ENCODE peak calls at places on chromosomes 16 and 17, in ten cellular contexts. One of them, this sample, is unnamed.

GRCh38 chr17:61678339-61678738 is 87.3 kb upstream of the NACA2 start:
- DNase-seq in substantia nigra: no peak
- DNase-seq in A549: no peak
- DNase-seq in activated naive CD4-positive, alpha-beta T cell treated with anti-CD3 and anti-CD28 coated beads, Interleukin-2, amount 50 U/mL, for 72 hours: no peak
- DNase-seq in uterus: no peak
- DNase-seq in NCI-H1092: peak
- DNase-seq in stimulated activated CD4-positive, alpha-beta T cell treated with anti-CD3 and anti-CD28 coated beads, Interleukin-2, amount 100 ng/mL, for 24 hours: no peak
- DNase-seq in activated T-cell treated with anti-CD3 and anti-CD28 coated beads for 1 hour: no peak
- DNase-seq in prostate gland: no peak
- DNase-seq in pancreas: no peak
- DNase-seq in this sample: no peak

GRCh38 chr16:85394511-85395206 is 218.5 kb upstream of the GSE1 start:
- DNase-seq in substantia nigra: no peak
- DNase-seq in A549: no peak
- DNase-seq in activated naive CD4-positive, alpha-beta T cell treated with anti-CD3 and anti-CD28 coated beads, Interleukin-2, amount 50 U/mL, for 72 hours: peak
- DNase-seq in uterus: no peak
- DNase-seq in NCI-H1092: no peak
- DNase-seq in stimulated activated CD4-positive, alpha-beta T cell treated with anti-CD3 and anti-CD28 coated beads, Interleukin-2, amount 100 ng/mL, for 24 hours: no peak
- DNase-seq in activated T-cell treated with anti-CD3 and anti-CD28 coated beads for 1 hour: no peak
- DNase-seq in prostate gland: no peak
- DNase-seq in pancreas: peak
- DNase-seq in this sample: no peak

GRCh38 chr16:87963400-87963799 is 12.2 kb downstream of the BANP start:
- DNase-seq in substantia nigra: no peak
- DNase-seq in A549: no peak
- DNase-seq in activated naive CD4-positive, alpha-beta T cell treated with anti-CD3 and anti-CD28 coated beads, Interleukin-2, amount 50 U/mL, for 72 hours: peak
- DNase-seq in uterus: no peak
- DNase-seq in NCI-H1092: no peak
- DNase-seq in stimulated activated CD4-positive, alpha-beta T cell treated with anti-CD3 and anti-CD28 coated beads, Interleukin-2, amount 100 ng/mL, for 24 hours: peak
- DNase-seq in activated T-cell treated with anti-CD3 and anti-CD28 coated beads for 1 hour: peak
- DNase-seq in prostate gland: no peak
- DNase-seq in pancreas: no peak
- DNase-seq in this sample: no peak

GRCh38 chr16:47143329-47143676 is 442 bp downstream of the NETO2 start:
- DNase-seq in substantia nigra: no peak
- DNase-seq in A549: peak
- DNase-seq in activated naive CD4-positive, alpha-beta T cell treated with anti-CD3 and anti-CD28 coated beads, Interleukin-2, amount 50 U/mL, for 72 hours: peak
- DNase-seq in uterus: no peak
- DNase-seq in NCI-H1092: peak
- DNase-seq in stimulated activated CD4-positive, alpha-beta T cell treated with anti-CD3 and anti-CD28 coated beads, Interleukin-2, amount 100 ng/mL, for 24 hours: peak
- DNase-seq in activated T-cell treated with anti-CD3 and anti-CD28 coated beads for 1 hour: peak
- DNase-seq in prostate gland: peak
- DNase-seq in pancreas: peak
- DNase-seq in this sample: peak

GRCh38 chr17:36777118-36777517 is 160.2 kb upstream of the LHX1 start:
- DNase-seq in substantia nigra: no peak
- DNase-seq in A549: no peak
- DNase-seq in activated naive CD4-positive, alpha-beta T cell treated with anti-CD3 and anti-CD28 coated beads, Interleukin-2, amount 50 U/mL, for 72 hours: no peak
- DNase-seq in uterus: no peak
- DNase-seq in NCI-H1092: no peak
- DNase-seq in stimulated activated CD4-positive, alpha-beta T cell treated with anti-CD3 and anti-CD28 coated beads, Interleukin-2, amount 100 ng/mL, for 24 hours: no peak
- DNase-seq in activated T-cell treated with anti-CD3 and anti-CD28 coated beads for 1 hour: no peak
- DNase-seq in prostate gland: no peak
- DNase-seq in pancreas: no peak
- DNase-seq in this sample: no peak

GRCh38 chr16:72455743-72456659 is 284.0 kb upstream of the PMFBP1 start:
- DNase-seq in substantia nigra: no peak
- DNase-seq in A549: no peak
- DNase-seq in activated naive CD4-positive, alpha-beta T cell treated with anti-CD3 and anti-CD28 coated beads, Interleukin-2, amount 50 U/mL, for 72 hours: no peak
- DNase-seq in uterus: no peak
- DNase-seq in NCI-H1092: no peak
- DNase-seq in stimulated activated CD4-positive, alpha-beta T cell treated with anti-CD3 and anti-CD28 coated beads, Interleukin-2, amount 100 ng/mL, for 24 hours: no peak
- DNase-seq in activated T-cell treated with anti-CD3 and anti-CD28 coated beads for 1 hour: no peak
- DNase-seq in prostate gland: peak
- DNase-seq in pancreas: peak
- DNase-seq in this sample: peak

GRCh38 chr17:17366941-17367885 is 64.0 kb downstream of the NT5M start:
- DNase-seq in substantia nigra: no peak
- DNase-seq in A549: no peak
- DNase-seq in activated naive CD4-positive, alpha-beta T cell treated with anti-CD3 and anti-CD28 coated beads, Interleukin-2, amount 50 U/mL, for 72 hours: no peak
- DNase-seq in uterus: no peak
- DNase-seq in NCI-H1092: no peak
- DNase-seq in stimulated activated CD4-positive, alpha-beta T cell treated with anti-CD3 and anti-CD28 coated beads, Interleukin-2, amount 100 ng/mL, for 24 hours: no peak
- DNase-seq in activated T-cell treated with anti-CD3 and anti-CD28 coated beads for 1 hour: no peak
- DNase-seq in prostate gland: no peak
- DNase-seq in pancreas: no peak
- DNase-seq in this sample: no peak

GRCh38 chr17:8658800-8659199 is 28.3 kb upstream of the MYH10 start:
- DNase-seq in substantia nigra: no peak
- DNase-seq in A549: no peak
- DNase-seq in activated naive CD4-positive, alpha-beta T cell treated with anti-CD3 and anti-CD28 coated beads, Interleukin-2, amount 50 U/mL, for 72 hours: no peak
- DNase-seq in uterus: no peak
- DNase-seq in NCI-H1092: no peak
- DNase-seq in stimulated activated CD4-positive, alpha-beta T cell treated with anti-CD3 and anti-CD28 coated beads, Interleukin-2, amount 100 ng/mL, for 24 hours: no peak
- DNase-seq in activated T-cell treated with anti-CD3 and anti-CD28 coated beads for 1 hour: no peak
- DNase-seq in prostate gland: no peak
- DNase-seq in pancreas: no peak
- DNase-seq in this sample: no peak

GRCh38 chr16:3155972-3156371 is 21.1 kb downstream of the ZNF213 start:
- DNase-seq in substantia nigra: no peak
- DNase-seq in A549: no peak
- DNase-seq in activated naive CD4-positive, alpha-beta T cell treated with anti-CD3 and anti-CD28 coated beads, Interleukin-2, amount 50 U/mL, for 72 hours: no peak
- DNase-seq in uterus: no peak
- DNase-seq in NCI-H1092: no peak
- DNase-seq in stimulated activated CD4-positive, alpha-beta T cell treated with anti-CD3 and anti-CD28 coated beads, Interleukin-2, amount 100 ng/mL, for 24 hours: no peak
- DNase-seq in activated T-cell treated with anti-CD3 and anti-CD28 coated beads for 1 hour: no peak
- DNase-seq in prostate gland: no peak
- DNase-seq in pancreas: no peak
- DNase-seq in this sample: no peak

GRCh38 chr17:29107084-29107483 is 64.1 kb downstream of the PIPOX start:
- DNase-seq in substantia nigra: no peak
- DNase-seq in A549: no peak
- DNase-seq in activated naive CD4-positive, alpha-beta T cell treated with anti-CD3 and anti-CD28 coated beads, Interleukin-2, amount 50 U/mL, for 72 hours: no peak
- DNase-seq in uterus: no peak
- DNase-seq in NCI-H1092: no peak
- DNase-seq in stimulated activated CD4-positive, alpha-beta T cell treated with anti-CD3 and anti-CD28 coated beads, Interleukin-2, amount 100 ng/mL, for 24 hours: no peak
- DNase-seq in activated T-cell treated with anti-CD3 and anti-CD28 coated beads for 1 hour: no peak
- DNase-seq in prostate gland: no peak
- DNase-seq in pancreas: peak
- DNase-seq in this sample: no peak

GRCh38 chr17:75240394-75241142 is 20.8 kb downstream of the GGA3 start:
- DNase-seq in substantia nigra: no peak
- DNase-seq in A549: peak
- DNase-seq in activated naive CD4-positive, alpha-beta T cell treated with anti-CD3 and anti-CD28 coated beads, Interleukin-2, amount 50 U/mL, for 72 hours: no peak
- DNase-seq in uterus: no peak
- DNase-seq in NCI-H1092: no peak
- DNase-seq in stimulated activated CD4-positive, alpha-beta T cell treated with anti-CD3 and anti-CD28 coated beads, Interleukin-2, amount 100 ng/mL, for 24 hours: peak
- DNase-seq in activated T-cell treated with anti-CD3 and anti-CD28 coated beads for 1 hour: peak
- DNase-seq in prostate gland: no peak
- DNase-seq in pancreas: no peak
- DNase-seq in this sample: no peak

GRCh38 chr17:42283241-42284019 is 4.9 kb upstream of the STAT5A start:
- DNase-seq in substantia nigra: no peak
- DNase-seq in A549: no peak
- DNase-seq in activated naive CD4-positive, alpha-beta T cell treated with anti-CD3 and anti-CD28 coated beads, Interleukin-2, amount 50 U/mL, for 72 hours: peak
- DNase-seq in uterus: no peak
- DNase-seq in NCI-H1092: no peak
- DNase-seq in stimulated activated CD4-positive, alpha-beta T cell treated with anti-CD3 and anti-CD28 coated beads, Interleukin-2, amount 100 ng/mL, for 24 hours: no peak
- DNase-seq in activated T-cell treated with anti-CD3 and anti-CD28 coated beads for 1 hour: no peak
- DNase-seq in prostate gland: no peak
- DNase-seq in pancreas: no peak
- DNase-seq in this sample: peak

GRCh38 chr16:29306201-29306600 is 100.3 kb downstream of the NPIPB11 start:
- DNase-seq in substantia nigra: no peak
- DNase-seq in A549: no peak
- DNase-seq in activated naive CD4-positive, alpha-beta T cell treated with anti-CD3 and anti-CD28 coated beads, Interleukin-2, amount 50 U/mL, for 72 hours: no peak
- DNase-seq in uterus: no peak
- DNase-seq in NCI-H1092: no peak
- DNase-seq in stimulated activated CD4-positive, alpha-beta T cell treated with anti-CD3 and anti-CD28 coated beads, Interleukin-2, amount 100 ng/mL, for 24 hours: no peak
- DNase-seq in activated T-cell treated with anti-CD3 and anti-CD28 coated beads for 1 hour: no peak
- DNase-seq in prostate gland: no peak
- DNase-seq in pancreas: no peak
- DNase-seq in this sample: no peak

GRCh38 chr16:22373662-22374310 is 633 bp downstream of the CDR2 start:
- DNase-seq in substantia nigra: no peak
- DNase-seq in A549: no peak
- DNase-seq in activated naive CD4-positive, alpha-beta T cell treated with anti-CD3 and anti-CD28 coated beads, Interleukin-2, amount 50 U/mL, for 72 hours: peak
- DNase-seq in uterus: peak
- DNase-seq in NCI-H1092: no peak
- DNase-seq in stimulated activated CD4-positive, alpha-beta T cell treated with anti-CD3 and anti-CD28 coated beads, Interleukin-2, amount 100 ng/mL, for 24 hours: peak
- DNase-seq in activated T-cell treated with anti-CD3 and anti-CD28 coated beads for 1 hour: peak
- DNase-seq in prostate gland: peak
- DNase-seq in pancreas: peak
- DNase-seq in this sample: peak

GRCh38 chr17:31320791-31321190 is 631 bp downstream of the EVI2A start:
- DNase-seq in substantia nigra: no peak
- DNase-seq in A549: no peak
- DNase-seq in activated naive CD4-positive, alpha-beta T cell treated with anti-CD3 and anti-CD28 coated beads, Interleukin-2, amount 50 U/mL, for 72 hours: no peak
- DNase-seq in uterus: no peak
- DNase-seq in NCI-H1092: no peak
- DNase-seq in stimulated activated CD4-positive, alpha-beta T cell treated with anti-CD3 and anti-CD28 coated beads, Interleukin-2, amount 100 ng/mL, for 24 hours: no peak
- DNase-seq in activated T-cell treated with anti-CD3 and anti-CD28 coated beads for 1 hour: no peak
- DNase-seq in prostate gland: no peak
- DNase-seq in pancreas: no peak
- DNase-seq in this sample: no peak

GRCh38 chr16:12166271-12166670 is 189.7 kb downstream of the SNX29 start:
- DNase-seq in substantia nigra: no peak
- DNase-seq in A549: no peak
- DNase-seq in activated naive CD4-positive, alpha-beta T cell treated with anti-CD3 and anti-CD28 coated beads, Interleukin-2, amount 50 U/mL, for 72 hours: no peak
- DNase-seq in uterus: no peak
- DNase-seq in NCI-H1092: no peak
- DNase-seq in stimulated activated CD4-positive, alpha-beta T cell treated with anti-CD3 and anti-CD28 coated beads, Interleukin-2, amount 100 ng/mL, for 24 hours: no peak
- DNase-seq in activated T-cell treated with anti-CD3 and anti-CD28 coated beads for 1 hour: no peak
- DNase-seq in prostate gland: no peak
- DNase-seq in pancreas: no peak
- DNase-seq in this sample: no peak

GRCh38 chr17:5413682-5414081 is 5.8 kb downstream of the NUP88 start:
- DNase-seq in substantia nigra: no peak
- DNase-seq in A549: peak
- DNase-seq in activated naive CD4-positive, alpha-beta T cell treated with anti-CD3 and anti-CD28 coated beads, Interleukin-2, amount 50 U/mL, for 72 hours: no peak
- DNase-seq in uterus: no peak
- DNase-seq in NCI-H1092: no peak
- DNase-seq in stimulated activated CD4-positive, alpha-beta T cell treated with anti-CD3 and anti-CD28 coated beads, Interleukin-2, amount 100 ng/mL, for 24 hours: no peak
- DNase-seq in activated T-cell treated with anti-CD3 and anti-CD28 coated beads for 1 hour: no peak
- DNase-seq in prostate gland: no peak
- DNase-seq in pancreas: no peak
- DNase-seq in this sample: no peak

GRCh38 chr17:78179372-78179771 is 7.5 kb downstream of the TK1 start:
- DNase-seq in substantia nigra: no peak
- DNase-seq in A549: no peak
- DNase-seq in activated naive CD4-positive, alpha-beta T cell treated with anti-CD3 and anti-CD28 coated beads, Interleukin-2, amount 50 U/mL, for 72 hours: no peak
- DNase-seq in uterus: peak
- DNase-seq in NCI-H1092: no peak
- DNase-seq in stimulated activated CD4-positive, alpha-beta T cell treated with anti-CD3 and anti-CD28 coated beads, Interleukin-2, amount 100 ng/mL, for 24 hours: no peak
- DNase-seq in activated T-cell treated with anti-CD3 and anti-CD28 coated beads for 1 hour: no peak
- DNase-seq in prostate gland: no peak
- DNase-seq in pancreas: no peak
- DNase-seq in this sample: peak

GRCh38 chr16:50263060-50263909 is 3.1 kb upstream of the ADCY7 start:
- DNase-seq in substantia nigra: no peak
- DNase-seq in A549: no peak
- DNase-seq in activated naive CD4-positive, alpha-beta T cell treated with anti-CD3 and anti-CD28 coated beads, Interleukin-2, amount 50 U/mL, for 72 hours: no peak
- DNase-seq in uterus: no peak
- DNase-seq in NCI-H1092: no peak
- DNase-seq in stimulated activated CD4-positive, alpha-beta T cell treated with anti-CD3 and anti-CD28 coated beads, Interleukin-2, amount 100 ng/mL, for 24 hours: no peak
- DNase-seq in activated T-cell treated with anti-CD3 and anti-CD28 coated beads for 1 hour: no peak
- DNase-seq in prostate gland: no peak
- DNase-seq in pancreas: no peak
- DNase-seq in this sample: no peak

GRCh38 chr17:21202512-21202911 is 11.4 kb downstream of the TMEM11 start:
- DNase-seq in substantia nigra: no peak
- DNase-seq in A549: no peak
- DNase-seq in activated naive CD4-positive, alpha-beta T cell treated with anti-CD3 and anti-CD28 coated beads, Interleukin-2, amount 50 U/mL, for 72 hours: no peak
- DNase-seq in uterus: no peak
- DNase-seq in NCI-H1092: no peak
- DNase-seq in stimulated activated CD4-positive, alpha-beta T cell treated with anti-CD3 and anti-CD28 coated beads, Interleukin-2, amount 100 ng/mL, for 24 hours: no peak
- DNase-seq in activated T-cell treated with anti-CD3 and anti-CD28 coated beads for 1 hour: no peak
- DNase-seq in prostate gland: no peak
- DNase-seq in pancreas: no peak
- DNase-seq in this sample: no peak

GRCh38 chr17:7478276-7479138 is 924 bp downstream of the ZBTB4 start:
- DNase-seq in substantia nigra: no peak
- DNase-seq in A549: peak
- DNase-seq in activated naive CD4-positive, alpha-beta T cell treated with anti-CD3 and anti-CD28 coated beads, Interleukin-2, amount 50 U/mL, for 72 hours: no peak
- DNase-seq in uterus: peak
- DNase-seq in NCI-H1092: no peak
- DNase-seq in stimulated activated CD4-positive, alpha-beta T cell treated with anti-CD3 and anti-CD28 coated beads, Interleukin-2, amount 100 ng/mL, for 24 hours: peak
- DNase-seq in activated T-cell treated with anti-CD3 and anti-CD28 coated beads for 1 hour: peak
- DNase-seq in prostate gland: peak
- DNase-seq in pancreas: peak
- DNase-seq in this sample: peak

GRCh38 chr16:57277586-57277985 is 6.9 kb downstream of the PLLP start:
- DNase-seq in substantia nigra: no peak
- DNase-seq in A549: peak
- DNase-seq in activated naive CD4-positive, alpha-beta T cell treated with anti-CD3 and anti-CD28 coated beads, Interleukin-2, amount 50 U/mL, for 72 hours: peak
- DNase-seq in uterus: no peak
- DNase-seq in NCI-H1092: no peak
- DNase-seq in stimulated activated CD4-positive, alpha-beta T cell treated with anti-CD3 and anti-CD28 coated beads, Interleukin-2, amount 100 ng/mL, for 24 hours: peak
- DNase-seq in activated T-cell treated with anti-CD3 and anti-CD28 coated beads for 1 hour: peak
- DNase-seq in prostate gland: no peak
- DNase-seq in pancreas: no peak
- DNase-seq in this sample: no peak

GRCh38 chr16:23501291-23501690 is 9.0 kb downstream of the GGA2 start:
- DNase-seq in substantia nigra: no peak
- DNase-seq in A549: no peak
- DNase-seq in activated naive CD4-positive, alpha-beta T cell treated with anti-CD3 and anti-CD28 coated beads, Interleukin-2, amount 50 U/mL, for 72 hours: no peak
- DNase-seq in uterus: no peak
- DNase-seq in NCI-H1092: no peak
- DNase-seq in stimulated activated CD4-positive, alpha-beta T cell treated with anti-CD3 and anti-CD28 coated beads, Interleukin-2, amount 100 ng/mL, for 24 hours: no peak
- DNase-seq in activated T-cell treated with anti-CD3 and anti-CD28 coated beads for 1 hour: no peak
- DNase-seq in prostate gland: no peak
- DNase-seq in pancreas: peak
- DNase-seq in this sample: peak

GRCh38 chr16:78105517-78105916 is 6.1 kb downstream of the WWOX start:
- DNase-seq in substantia nigra: no peak
- DNase-seq in A549: no peak
- DNase-seq in activated naive CD4-positive, alpha-beta T cell treated with anti-CD3 and anti-CD28 coated beads, Interleukin-2, amount 50 U/mL, for 72 hours: no peak
- DNase-seq in uterus: no peak
- DNase-seq in NCI-H1092: no peak
- DNase-seq in stimulated activated CD4-positive, alpha-beta T cell treated with anti-CD3 and anti-CD28 coated beads, Interleukin-2, amount 100 ng/mL, for 24 hours: no peak
- DNase-seq in activated T-cell treated with anti-CD3 and anti-CD28 coated beads for 1 hour: no peak
- DNase-seq in prostate gland: peak
- DNase-seq in pancreas: no peak
- DNase-seq in this sample: no peak

GRCh38 chr16:51880776-51881175 is 666.2 kb downstream of the TOX3 start:
- DNase-seq in substantia nigra: no peak
- DNase-seq in A549: peak
- DNase-seq in activated naive CD4-positive, alpha-beta T cell treated with anti-CD3 and anti-CD28 coated beads, Interleukin-2, amount 50 U/mL, for 72 hours: no peak
- DNase-seq in uterus: no peak
- DNase-seq in NCI-H1092: no peak
- DNase-seq in stimulated activated CD4-positive, alpha-beta T cell treated with anti-CD3 and anti-CD28 coated beads, Interleukin-2, amount 100 ng/mL, for 24 hours: no peak
- DNase-seq in activated T-cell treated with anti-CD3 and anti-CD28 coated beads for 1 hour: no peak
- DNase-seq in prostate gland: no peak
- DNase-seq in pancreas: no peak
- DNase-seq in this sample: no peak

GRCh38 chr17:60093694-60094093 is 15.0 kb upstream of the HEATR6 start:
- DNase-seq in substantia nigra: no peak
- DNase-seq in A549: no peak
- DNase-seq in activated naive CD4-positive, alpha-beta T cell treated with anti-CD3 and anti-CD28 coated beads, Interleukin-2, amount 50 U/mL, for 72 hours: no peak
- DNase-seq in uterus: no peak
- DNase-seq in NCI-H1092: no peak
- DNase-seq in stimulated activated CD4-positive, alpha-beta T cell treated with anti-CD3 and anti-CD28 coated beads, Interleukin-2, amount 100 ng/mL, for 24 hours: no peak
- DNase-seq in activated T-cell treated with anti-CD3 and anti-CD28 coated beads for 1 hour: no peak
- DNase-seq in prostate gland: no peak
- DNase-seq in pancreas: no peak
- DNase-seq in this sample: no peak

GRCh38 chr17:45388604-45389325 is 43.9 kb downstream of the ARHGAP27 start:
- DNase-seq in substantia nigra: no peak
- DNase-seq in A549: no peak
- DNase-seq in activated naive CD4-positive, alpha-beta T cell treated with anti-CD3 and anti-CD28 coated beads, Interleukin-2, amount 50 U/mL, for 72 hours: no peak
- DNase-seq in uterus: no peak
- DNase-seq in NCI-H1092: no peak
- DNase-seq in stimulated activated CD4-positive, alpha-beta T cell treated with anti-CD3 and anti-CD28 coated beads, Interleukin-2, amount 100 ng/mL, for 24 hours: no peak
- DNase-seq in activated T-cell treated with anti-CD3 and anti-CD28 coated beads for 1 hour: no peak
- DNase-seq in prostate gland: no peak
- DNase-seq in pancreas: no peak
- DNase-seq in this sample: no peak

GRCh38 chr17:12927541-12928425 is 90.0 kb downstream of the ELAC2 start:
- DNase-seq in substantia nigra: no peak
- DNase-seq in A549: no peak
- DNase-seq in activated naive CD4-positive, alpha-beta T cell treated with anti-CD3 and anti-CD28 coated beads, Interleukin-2, amount 50 U/mL, for 72 hours: no peak
- DNase-seq in uterus: peak
- DNase-seq in NCI-H1092: no peak
- DNase-seq in stimulated activated CD4-positive, alpha-beta T cell treated with anti-CD3 and anti-CD28 coated beads, Interleukin-2, amount 100 ng/mL, for 24 hours: no peak
- DNase-seq in activated T-cell treated with anti-CD3 and anti-CD28 coated beads for 1 hour: no peak
- DNase-seq in prostate gland: no peak
- DNase-seq in pancreas: no peak
- DNase-seq in this sample: no peak

This sample was measured in stomach.